ENCODE peak calls at places on chromosomes 7 and 10, in six cellular contexts. X, T, U, O, E and J are unnamed samples.
A peak's percentile ranks its signal among the peaks of the same experiment; 100 is the strongest.

GRCh38 chr10:132107211-132107946 is 41.6 kb downstream of the JAKMIP3 start:
- DNase-seq in X (no peak), T (no peak), U (peak; percentile 82), O (no peak), E (no peak), J (no peak)

GRCh38 chr7:149734514-149735075 is 38.8 kb downstream of the ZNF467 start:
- DNase-seq in X (no peak), T (peak; percentile 55), U (no peak), O (no peak), E (no peak), J (no peak)

GRCh38 chr7:54477083-54477482 is 65.1 kb upstream of the VSTM2A start:
- DNase-seq in X (no peak), T (no peak), U (no peak), O (no peak), E (no peak), J (no peak)

GRCh38 chr7:28203498-28204240 is 23.1 kb upstream of the JAZF1 start:
- DNase-seq in X (no peak), T (no peak), U (no peak), O (no peak), E (no peak), J (no peak)

GRCh38 chr10:58638406-58638805 is 125.7 kb downstream of the BICC1 start:
- DNase-seq in X (no peak), T (no peak), U (no peak), O (peak; percentile 26), E (no peak), J (no peak)

GRCh38 chr10:71854031-71854430 is 3.0 kb upstream of the PSAP start:
- DNase-seq in X (no peak), T (no peak), U (no peak), O (no peak), E (no peak), J (peak; percentile 43)

GRCh38 chr7:125828153-125828690 is 898.6 kb upstream of the POT1 start:
- DNase-seq in X (no peak), T (no peak), U (no peak), O (no peak), E (no peak), J (no peak)

GRCh38 chr10:12350167-12350872 is 973 bp downstream of the CAMK1D start:
- DNase-seq in X (peak; percentile 6), T (peak; percentile 71), U (peak; percentile 90), O (peak; percentile 20), E (no peak), J (peak; percentile 62)

GRCh38 chr7:129652914-129653313 is 41.4 kb downstream of the NRF1 start:
- DNase-seq in X (no peak), T (no peak), U (no peak), O (no peak), E (no peak), J (no peak)

GRCh38 chr10:118175148-118175547 is 128.4 kb upstream of the RAB11FIP2 start:
- DNase-seq in X (no peak), T (no peak), U (no peak), O (no peak), E (no peak), J (no peak)

GRCh38 chr10:76285012-76285411 is 853.6 kb downstream of the LRMDA start:
- DNase-seq in X (no peak), T (no peak), U (no peak), O (no peak), E (no peak), J (no peak)

GRCh38 chr10:61639952-61640351 is 22.8 kb upstream of the CABCOCO1 start:
- DNase-seq in X (no peak), T (no peak), U (no peak), O (no peak), E (no peak), J (no peak)

GRCh38 chr7:45017253-45017652 is 17.3 kb downstream of the CCM2 start:
- DNase-seq in X (no peak), T (no peak), U (no peak), O (peak; percentile 56), E (no peak), J (no peak)

GRCh38 chr7:24965831-24966708 is 13.9 kb downstream of the OSBPL3 start:
- DNase-seq in X (no peak), T (no peak), U (no peak), O (peak; percentile 83), E (no peak), J (peak; percentile 82)

GRCh38 chr7:109864263-109864662 is 1226.7 kb upstream of the LRRN3 start:
- DNase-seq in X (no peak), T (no peak), U (no peak), O (no peak), E (no peak), J (no peak)

GRCh38 chr10:36280396-36280795 is 638.3 kb upstream of the FZD8 start:
- DNase-seq in X (no peak), T (no peak), U (no peak), O (peak; percentile 37), E (no peak), J (no peak)

GRCh38 chr7:36082216-36082615 is 70.8 kb upstream of the EEPD1 start:
- DNase-seq in X (no peak), T (no peak), U (no peak), O (no peak), E (no peak), J (no peak)

GRCh38 chr7:19353158-19353557 is 207.9 kb upstream of the FERD3L start:
- DNase-seq in X (no peak), T (no peak), U (no peak), O (no peak), E (no peak), J (no peak)

GRCh38 chr7:4156190-4156589 is 525.9 kb upstream of the FOXK1 start:
- DNase-seq in X (no peak), T (no peak), U (no peak), O (no peak), E (no peak), J (no peak)

GRCh38 chr7:114818501-114818900 is 103.4 kb upstream of the MDFIC start:
- DNase-seq in X (no peak), T (no peak), U (no peak), O (peak; percentile 50), E (no peak), J (no peak)

GRCh38 chr7:149196705-149197171 is 1.4 kb downstream of the ZNF282 start:
- DNase-seq in X (no peak), T (no peak), U (no peak), O (peak; percentile 23), E (no peak), J (peak; percentile 24)

GRCh38 chr10:85618841-85619240 is 747.8 kb downstream of the GRID1 start:
- DNase-seq in X (no peak), T (no peak), U (no peak), O (no peak), E (no peak), J (no peak)

GRCh38 chr10:110034596-110034995 is 26.8 kb downstream of the ADD3 start:
- DNase-seq in X (no peak), T (no peak), U (no peak), O (no peak), E (no peak), J (no peak)

GRCh38 chr7:13830604-13830915 is 158.9 kb downstream of the ETV1 start:
- DNase-seq in X (no peak), T (no peak), U (no peak), O (no peak), E (no peak), J (no peak)

GRCh38 chr10:107540981-107541380 is 376.5 kb upstream of the SORCS1 start:
- DNase-seq in X (no peak), T (no peak), U (no peak), O (peak; percentile 25), E (no peak), J (no peak)

GRCh38 chr7:133583545-133584171 is 330.8 kb downstream of the EXOC4 start:
- DNase-seq in X (no peak), T (no peak), U (no peak), O (no peak), E (no peak), J (no peak)